ENCODE peak calls at places on chromosome 21, in six cellular contexts. C is ascending aorta; Z is esophagus squamous epithelium; H is prostate gland; B is CD8-positive, alpha-beta T cell; G is SK-N-SH. Y is an unnamed sample.

GRCh38 chr21:25039461-25040380 is 567.6 kb downstream of the MRPL39 start:
- DNase-seq in Z (no peak), C (no peak), G (no peak), H (no peak), B (no peak), Y (no peak)

GRCh38 chr21:14260459-14260764 is 44.5 kb downstream of the RBM11 start:
- DNase-seq in H (no peak), C (no peak), B (no peak), Z (no peak), G (no peak), Y (no peak)

GRCh38 chr21:37072239-37072987 is 458 bp downstream of the PIGP start:
- DNase-seq in H (peak; percentile 72), Z (no peak), C (peak; percentile 84), G (no peak), B (no peak), Y (peak; percentile 80)

GRCh38 chr21:36499578-36500471 is 19.9 kb upstream of the CLDN14 start:
- DNase-seq in B (no peak), G (no peak), C (no peak), Z (no peak), H (peak; percentile 87), Y (no peak)

GRCh38 chr21:28106370-28106890 is 886.2 kb downstream of the LTN1 start:
- DNase-seq in H (no peak), C (no peak), Z (no peak), G (no peak), B (no peak), Y (no peak)

GRCh38 chr21:37542512-37542911 is 175.9 kb downstream of the DYRK1A start:
- DNase-seq in H (no peak), Z (no peak), G (no peak), C (no peak), B (no peak), Y (no peak)

GRCh38 chr21:36079010-36079649 is 9.3 kb downstream of the CBR1 start:
- DNase-seq in B (no peak), C (no peak), Z (no peak), H (no peak), G (no peak), Y (no peak)

GRCh38 chr21:39003982-39004775 is 179.1 kb downstream of the PSMG1 start:
- DNase-seq in C (peak; percentile 80), G (no peak), H (no peak), Z (no peak), B (no peak), Y (peak; percentile 51)

GRCh38 chr21:26756491-26757159 is 88.6 kb downstream of the ADAMTS1 start:
- DNase-seq in H (no peak), G (no peak), Z (no peak), B (no peak), C (no peak), Y (no peak)

GRCh38 chr21:39712976-39713375 is 32.0 kb upstream of the IGSF5 start:
- DNase-seq in G (no peak), H (no peak), B (no peak), C (no peak), Z (no peak), Y (no peak)

GRCh38 chr21:23936224-23936623 is 1671.1 kb downstream of the MRPL39 start:
- DNase-seq in B (no peak), H (no peak), C (no peak), Z (no peak), G (peak; percentile 39), Y (peak; percentile 59)

GRCh38 chr21:26210614-26211013 is 40.0 kb upstream of the APP start:
- DNase-seq in C (no peak), H (no peak), Z (no peak), B (no peak), G (no peak), Y (no peak)

GRCh38 chr21:16942703-16943102 is 570.1 kb upstream of the CXADR start:
- DNase-seq in Z (no peak), H (no peak), B (no peak), G (peak; percentile 1), C (no peak), Y (peak; percentile 40)

GRCh38 chr21:36725793-36726386 is 27.0 kb downstream of the SIM2 start:
- DNase-seq in C (no peak), G (no peak), Z (no peak), H (no peak), B (no peak), Y (no peak)

GRCh38 chr21:24895885-24896734 is 711.2 kb downstream of the MRPL39 start:
- DNase-seq in C (no peak), Z (no peak), G (peak; percentile 1), H (peak; percentile 18), B (no peak), Y (no peak)

GRCh38 chr21:39313457-39314154 is at the start of gene BRWD1:
- DNase-seq in H (peak; percentile 61), B (peak; percentile 69), Z (peak; percentile 20), C (peak; percentile 87), G (peak; percentile 91), Y (peak; percentile 91)

GRCh38 chr21:14531927-14532326 is 14.2 kb downstream of the SAMSN1 start:
- DNase-seq in B (no peak), Z (no peak), G (no peak), C (no peak), H (no peak), Y (no peak)

GRCh38 chr21:14383596-14384210 is 757 bp upstream of the HSPA13 start:
- DNase-seq in B (no peak), Z (no peak), H (no peak), C (no peak), G (no peak), Y (no peak)

GRCh38 chr21:16794944-16795343 is 717.9 kb upstream of the CXADR start:
- DNase-seq in C (no peak), H (no peak), B (no peak), G (no peak), Z (no peak), Y (no peak)

GRCh38 chr21:39022035-39022900 is 161.0 kb downstream of the PSMG1 start:
- DNase-seq in C (no peak), H (no peak), B (no peak), G (no peak), Z (no peak), Y (no peak)

GRCh38 chr21:15421947-15422346 is 307.8 kb upstream of the USP25 start:
- DNase-seq in B (no peak), G (no peak), C (no peak), H (no peak), Z (no peak), Y (no peak)

GRCh38 chr21:17463441-17463840 is 49.4 kb upstream of the CXADR start:
- DNase-seq in H (no peak), G (no peak), B (no peak), C (no peak), Z (no peak), Y (no peak)

GRCh38 chr21:37153193-37153934 is 80.3 kb downstream of the TTC3 start:
- DNase-seq in Z (no peak), C (no peak), H (peak; percentile 40), B (no peak), G (no peak), Y (no peak)

DNA sequence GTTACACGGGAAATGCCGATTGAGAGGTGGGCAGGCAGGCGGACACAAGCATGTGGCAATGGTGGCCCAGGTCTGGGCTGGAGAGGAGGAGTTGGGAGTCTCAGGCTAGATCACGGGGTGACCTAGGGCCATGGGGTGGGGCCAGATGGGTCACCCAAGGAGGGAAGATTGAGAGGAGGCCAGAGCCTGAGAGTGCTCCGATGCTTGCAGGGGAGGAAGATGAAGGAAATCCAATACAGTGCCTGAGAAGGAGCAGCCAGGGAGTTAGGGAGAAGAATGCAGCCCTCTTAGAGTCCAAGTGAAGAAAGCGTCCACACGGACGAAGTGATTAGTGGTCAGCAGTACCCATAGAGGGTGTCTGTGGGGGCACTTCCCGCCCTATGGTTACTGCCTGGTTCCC is 61.4 kb upstream of the FAM3B start:
- DNase-seq in G (no peak), H (no peak), Z (no peak), B (no peak), C (no peak), Y (no peak)
- H3K36me3 ChIP-seq in G (no peaks in the 10 kb centered on the region), H (no peaks in the 10 kb centered on the region), Z (peaks cover 25% of the 10 kb centered on the region), B (no peaks in the 10 kb centered on the region), C (peaks cover 50% of the 10 kb centered on the region), Y (no peaks in the 10 kb centered on the region)

GRCh38 chr21:29155118-29155932 is 24.9 kb downstream of the MAP3K7CL start:
- DNase-seq in C (peak; percentile 80), Z (no peak), G (peak; percentile 11), B (no peak), H (peak; percentile 68), Y (peak; percentile 35)

GRCh38 chr21:29154270-29154669 is 23.8 kb downstream of the MAP3K7CL start:
- DNase-seq in G (no peak), C (no peak), H (no peak), B (no peak), Z (no peak), Y (no peak)

GRCh38 chr21:29157084-29157483 is 26.6 kb downstream of the MAP3K7CL start:
- DNase-seq in G (no peak), B (no peak), Z (no peak), H (no peak), C (no peak), Y (no peak)

GRCh38 chr21:29152936-29153335 is 22.5 kb downstream of the MAP3K7CL start:
- DNase-seq in C (no peak), B (no peak), H (peak; percentile 37), G (no peak), Z (no peak), Y (no peak)

GRCh38 chr21:29155933-29156260 is 25.5 kb downstream of the MAP3K7CL start:
- DNase-seq in G (no peak), C (no peak), Z (no peak), B (no peak), H (no peak), Y (no peak)
- H3K4me3 ChIP-seq in G (peak overlapping the region; percentile 39), C (peak overlapping the region; percentile 70), Z (no peak overlapping the region), B (no peak overlapping the region), H (no peak overlapping the region), Y (no peak overlapping the region)

DNA sequence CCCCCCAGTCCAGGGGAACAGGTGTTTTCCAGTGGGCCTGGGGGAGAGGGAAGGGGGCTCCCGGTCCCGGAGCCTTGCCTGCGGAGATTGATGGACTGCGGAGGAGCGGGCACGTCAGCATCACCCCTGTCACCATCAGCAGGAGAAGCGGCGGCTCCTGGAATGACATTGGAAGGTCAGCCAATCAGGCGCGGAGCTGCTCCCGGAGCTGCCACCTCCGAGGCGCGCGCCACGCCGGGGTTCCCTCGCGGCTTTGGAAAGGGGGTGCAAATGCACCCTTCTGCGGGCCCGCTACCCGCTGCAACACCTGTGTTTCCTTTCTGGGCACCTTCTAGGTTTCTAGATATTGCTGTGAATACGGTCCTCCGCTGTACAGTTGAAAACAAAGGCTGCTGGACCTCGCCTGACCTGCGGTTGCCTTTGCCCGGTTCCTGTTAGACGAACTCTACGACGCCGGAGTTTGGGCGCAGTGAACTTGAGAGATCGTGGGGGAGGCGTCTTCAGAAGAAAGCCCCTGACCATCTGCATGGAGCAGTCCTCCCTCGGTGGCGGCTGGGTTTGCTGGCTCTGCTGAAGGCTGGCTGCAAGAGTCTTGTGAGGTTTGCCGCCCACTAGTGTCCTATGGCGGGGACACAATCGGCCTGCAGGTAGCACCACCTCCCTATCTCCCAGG is 5.3 kb downstream of the DSCAM start:
- DNase-seq in Z (no peak), G (peak; percentile 81), C (no peak), B (no peak), H (peak; percentile 64), Y (peak; percentile 77)
- H3K27me3 ChIP-seq in Z (no peaks in the 10 kb centered on the region), G (no peaks in the 10 kb centered on the region), C (no peaks in the 10 kb centered on the region), B (peaks cover 4% of the 10 kb centered on the region), H (no peaks in the 10 kb centered on the region), Y (peaks cover 28% of the 10 kb centered on the region)

DNA sequence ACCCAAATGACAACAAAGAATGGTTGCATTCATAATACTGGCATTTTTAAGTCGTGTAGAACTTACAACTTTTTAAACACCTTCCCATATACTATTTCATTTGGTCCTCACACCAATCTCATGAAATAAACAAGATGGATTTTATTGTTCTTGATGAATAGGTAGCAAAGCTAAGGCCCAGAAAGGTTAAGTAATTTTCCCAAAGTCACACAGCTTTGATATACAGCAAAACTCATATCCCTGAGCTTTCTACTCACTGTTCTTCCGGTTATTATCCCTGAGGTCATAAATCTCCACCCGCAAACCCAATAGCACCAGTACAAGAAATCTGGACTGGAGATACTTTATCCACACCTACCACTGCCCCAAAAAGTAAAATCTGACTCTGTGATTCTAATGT is 186.2 kb downstream of the RUNX1 start:
- DNase-seq in C (no peak), B (no peak), G (no peak), Z (no peak), H (no peak), Y (no peak)
- H3K36me3 ChIP-seq in C (peaks cover 2% of the 10 kb centered on the region), B (peaks cover 33% of the 10 kb centered on the region), G (peaks cover 55% of the 10 kb centered on the region), Z (peaks cover 13% of the 10 kb centered on the region), H (peaks cover 3% of the 10 kb centered on the region), Y (no peaks in the 10 kb centered on the region)

Y was measured in H7.